ENCODE peak calls at places on chromosomes 11 and 22, in four cellular contexts. J is GM12891, E is GM12878, H is K562. I is an unnamed sample.
A peak's percentile ranks its signal among the peaks of the same experiment; 100 is the strongest.

GRCh38 chr11:35418282-35418846 is 994 bp downstream of the SLC1A2 start:
- DNase-seq in H (no peak), E (no peak), J (no peak), I (no peak)

GRCh38 chr11:77438487-77438886 is 35.4 kb downstream of the PAK1 start:
- DNase-seq in E (no peak), H (no peak), J (no peak), I (peak; percentile 31)

GRCh38 chr11:9214765-9215164 is 50.4 kb downstream of the DENND5A start:
- DNase-seq in J (no peak), E (no peak), H (no peak), I (no peak)

GRCh38 chr22:41772645-41773044 is 27.8 kb upstream of the CCDC134 start:
- DNase-seq in E (no peak), H (no peak), J (no peak), I (no peak)

GRCh38 chr11:117823941-117824420 is 563 bp downstream of the FXYD2 start:
- DNase-seq in E (no peak), H (no peak), J (no peak), I (no peak)

GRCh38 chr22:24996420-24996952 is 44.0 kb downstream of the KIAA1671 start:
- DNase-seq in H (no peak), E (no peak), J (no peak), I (no peak)

GRCh38 chr11:645536-645935 is 8.5 kb downstream of the DRD4 start:
- DNase-seq in J (no peak), H (no peak), E (no peak), I (no peak)

GRCh38 chr11:62001450-62002178 is 34.2 kb upstream of the FTH1 start:
- DNase-seq in E (no peak), H (no peak), J (no peak), I (no peak)

GRCh38 chr11:111417011-111417765 is 38.1 kb upstream of the POU2AF1 start:
- DNase-seq in H (no peak), E (peak; percentile 96), J (no peak), I (peak; percentile 23)

GRCh38 chr22:42065408-42066132 is 5.0 kb downstream of the NAGA start:
- DNase-seq in H (no peak), E (no peak), J (no peak), I (no peak)

GRCh38 chr11:34976496-34976895 is 60.1 kb downstream of the PDHX start:
- DNase-seq in E (no peak), H (no peak), J (no peak), I (no peak)

GRCh38 chr11:118933486-118933885 is 7.8 kb upstream of the BCL9L start:
- DNase-seq in J (no peak), H (no peak), E (no peak), I (no peak)

GRCh38 chr22:17118342-17118741 is 2.8 kb downstream of the TMEM121B start:
- DNase-seq in E (no peak), J (no peak), H (no peak), I (no peak)

GRCh38 chr11:70758206-70758605 is 359.9 kb downstream of the CTTN start:
- DNase-seq in E (no peak), H (no peak), J (no peak), I (no peak)

GRCh38 chr22:30305519-30305905 is 16.2 kb upstream of the CASTOR1 start:
- DNase-seq in H (no peak), E (peak; percentile 59), J (peak; percentile 60), I (peak; percentile 85)

GRCh38 chr11:122235615-122236014 is 119.6 kb upstream of the BLID start:
- DNase-seq in J (no peak), H (no peak), E (no peak), I (no peak)

GRCh38 chr22:29734853-29735252 is 15.1 kb downstream of the CABP7 start:
- DNase-seq in E (no peak), H (no peak), J (no peak), I (no peak)

GRCh38 chr11:96338910-96339703 is 3.9 kb downstream of the MAML2 start:
- DNase-seq in H (no peak), J (no peak), E (peak; percentile 87), I (peak; percentile 24)

GRCh38 chr11:107956543-107956942 is 28.3 kb downstream of the RAB39A start:
- DNase-seq in H (no peak), E (no peak), J (no peak), I (no peak)

GRCh38 chr11:47467372-47467771 is 18.4 kb upstream of the RAPSN start:
- DNase-seq in J (no peak), E (no peak), H (no peak), I (no peak)

GRCh38 chr11:8527939-8528338 is 66.1 kb downstream of the STK33 start:
- DNase-seq in H (no peak), J (no peak), E (no peak), I (no peak)

GRCh38 chr11:125451400-125452124 is 44.5 kb downstream of the FEZ1 start:
- DNase-seq in E (no peak), J (no peak), H (peak; percentile 51), I (no peak)

GRCh38 chr11:70581991-70582885 is 183.9 kb downstream of the CTTN start:
- DNase-seq in H (no peak), J (no peak), E (no peak), I (no peak)

GRCh38 chr11:75547617-75548054 is 14.4 kb upstream of the SERPINH1 start:
- DNase-seq in H (peak; percentile 82), J (no peak), E (no peak), I (no peak)

GRCh38 chr11:72958790-72959189 is 144.6 kb downstream of the ATG16L2 start:
- DNase-seq in J (no peak), H (no peak), E (no peak), I (no peak)

DNA sequence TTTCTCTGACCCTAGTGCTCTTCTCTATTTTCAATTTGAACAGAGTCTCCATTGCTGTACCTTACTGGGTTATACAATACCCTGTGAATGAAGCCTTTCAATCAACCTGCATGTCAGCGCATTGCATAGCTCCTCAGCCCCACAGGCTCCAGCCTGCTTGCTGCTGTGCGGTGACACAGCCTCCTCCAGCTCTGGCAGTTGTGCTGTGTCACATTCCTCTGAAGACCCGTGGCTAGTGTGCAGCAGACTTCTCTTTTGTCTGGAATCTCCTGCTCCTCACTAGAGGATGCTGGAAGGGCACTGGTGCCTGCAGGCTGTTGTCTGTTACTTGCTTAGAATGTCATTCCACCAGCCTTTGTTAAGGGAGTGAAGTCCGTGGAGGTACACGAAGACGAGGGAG is 390.1 kb upstream of the B3GAT1 start:
- DNase-seq in H (no peak), J (no peak), E (no peak), I (no peak)
- TF ChIP-seq SPI1 in H (no peak), J (no peak), E (no peak), I (no peak)

GRCh38 chr11:114291847-114292680 is 4.1 kb upstream of the NNMT start:
- DNase-seq in J (no peak), H (no peak), E (no peak), I (no peak)
- TF ChIP-seq SPI1 in J (no peak), H (no peak), E (no peak), I (no peak)

GRCh38 chr11:2477254-2477653 is 32.4 kb downstream of the KCNQ1 start:
- DNase-seq in J (no peak), E (no peak), H (no peak), I (no peak)
- TF ChIP-seq SPI1 in J (no peak), E (no peak), H (no peak), I (no peak)

DNA sequence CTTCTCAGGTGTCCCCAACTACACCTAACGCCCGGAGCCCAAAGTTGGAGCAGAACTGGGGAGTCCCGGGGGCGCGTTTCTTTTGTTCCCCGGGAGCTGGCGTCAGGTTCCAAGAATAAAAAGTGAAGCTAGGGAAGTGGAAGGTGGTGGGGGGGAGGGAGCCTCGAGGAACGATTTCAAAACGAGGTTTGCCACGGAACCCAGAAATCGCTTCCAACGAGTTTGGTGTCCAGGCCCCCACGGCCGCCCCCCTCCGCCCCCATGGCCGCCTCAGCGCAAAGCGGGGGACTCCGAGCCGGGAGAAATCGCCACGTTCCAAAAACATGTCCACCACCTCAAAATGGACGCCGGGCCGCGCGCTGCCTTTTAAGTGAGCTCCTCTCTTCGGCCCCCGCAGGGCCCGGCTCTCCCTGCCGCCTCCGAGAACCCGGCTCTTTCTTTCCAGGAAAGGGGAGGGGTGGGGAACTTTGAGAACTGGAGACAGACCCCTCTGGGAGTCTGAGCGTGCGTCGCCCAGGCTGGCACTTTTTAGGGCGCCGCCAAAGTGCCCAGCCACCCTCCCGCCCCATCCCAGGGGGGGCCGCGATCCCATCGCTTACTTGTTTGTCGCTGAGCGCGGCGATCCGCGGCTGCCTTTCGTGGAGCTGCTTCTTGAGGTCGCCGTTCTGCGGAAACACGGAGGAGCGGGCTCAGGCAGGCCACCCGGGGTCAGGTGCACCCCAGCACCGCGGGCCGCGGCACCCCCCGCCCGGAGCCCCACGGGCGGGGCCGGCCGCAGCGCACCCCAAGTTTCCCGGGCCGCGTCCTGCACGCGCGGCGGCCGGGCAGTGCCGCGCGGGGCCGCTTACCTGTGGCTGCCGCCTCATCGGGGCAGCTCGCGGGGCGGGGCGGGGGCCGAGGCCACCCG is 1.6 kb downstream of the PHF21B start:
- DNase-seq in H (peak; percentile 16), E (no peak), J (no peak), I (no peak)
- TF ChIP-seq SPI1 in H (no peak), E (no peak), J (no peak), I (no peak)

DNA sequence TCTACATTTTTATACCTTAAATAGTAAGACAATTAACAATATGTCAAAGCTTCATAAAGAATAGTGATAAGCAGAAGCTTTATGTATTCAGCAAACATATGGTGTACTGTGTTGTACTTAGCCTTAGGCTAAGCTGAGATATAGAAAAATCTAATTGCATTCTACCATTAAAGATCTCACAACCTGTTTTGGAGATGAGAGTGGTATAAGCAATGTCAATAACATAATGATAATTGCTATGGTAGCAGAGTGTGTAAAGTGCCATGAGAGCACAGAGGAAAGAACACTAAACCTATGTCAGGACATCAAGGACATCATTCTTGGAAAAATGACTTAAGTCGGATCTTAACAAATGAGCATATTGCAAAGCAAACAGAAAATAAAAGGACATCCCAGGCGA is 28.6 kb upstream of the ANGPTL5 start:
- DNase-seq in E (no peak), J (no peak), H (no peak), I (no peak)
- TF ChIP-seq SPI1 in E (no peak), J (no peak), H (no peak), I (no peak)

GRCh38 chr11:12288212-12288933 is 89.0 kb upstream of the PARVA start:
- DNase-seq in J (peak; percentile 55), E (no peak), H (peak; percentile 78), I (no peak)

GRCh38 chr11:12285811-12286222 is 91.6 kb upstream of the PARVA start:
- DNase-seq in H (no peak), E (no peak), J (no peak), I (no peak)

GRCh38 chr11:12287374-12288211 is 89.8 kb upstream of the PARVA start:
- DNase-seq in J (no peak), H (peak; percentile 49), E (no peak), I (no peak)

GRCh38 chr11:12286606-12287005 is 90.8 kb upstream of the PARVA start:
- DNase-seq in E (no peak), J (no peak), H (no peak), I (no peak)

DNA sequence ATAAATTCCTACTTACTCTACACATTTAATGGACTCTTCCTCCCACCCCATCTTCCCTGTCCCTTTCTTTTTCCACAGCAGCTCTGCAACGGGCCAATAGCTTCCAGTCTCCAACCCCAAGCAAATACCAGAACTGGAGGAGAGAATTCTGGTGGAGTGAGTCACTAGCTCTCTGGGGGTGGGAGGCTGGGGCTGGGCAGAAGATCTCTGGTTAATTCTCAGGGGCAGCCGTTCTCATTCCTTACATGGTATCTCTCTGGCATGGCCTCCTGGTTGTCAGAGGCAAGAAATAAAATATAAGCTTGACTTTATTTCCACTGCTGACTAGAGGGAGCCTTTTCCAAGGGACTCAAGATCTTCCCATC is 90.4 kb upstream of the PARVA start:
- DNase-seq in H (no peak), J (no peak), E (no peak), I (no peak)
- TF ChIP-seq SPI1 in H (no peak), J (no peak), E (no peak), I (no peak)

I was measured in HL-60.